ENCODE peak calls at places on chromosome 9, in nine cellular contexts. E is Peyer's patch; X is astrocyte; B is mammary epithelial cell; N is right lobe of liver; V is CD8-positive, alpha-beta memory T cell; K is psoas muscle; O is PC-3; S is GM23248. A is an unnamed sample.

GRCh38 chr9:5518937-5519319 is 8.6 kb downstream of the PDCD1LG2 start:
- DNase-seq in N (no peak), X (no peak), B (no peak), S (no peak), K (no peak), V (no peak), E (no peak), O (no peak), A (no peak)

GRCh38 chr9:135693771-135694170 is 5.5 kb downstream of the SOHLH1 start:
- DNase-seq in V (no peak), K (no peak), N (no peak), S (no peak), E (no peak), B (no peak), O (no peak), X (no peak), A (no peak)

GRCh38 chr9:26813247-26813646 is 79.4 kb downstream of the CAAP1 start:
- DNase-seq in B (no peak), V (no peak), S (no peak), E (no peak), X (peak; percentile 52), O (no peak), K (no peak), N (no peak), A (no peak)

GRCh38 chr9:98888794-98889495 is 54.8 kb upstream of the COL15A1 start:
- DNase-seq in E (no peak), N (no peak), O (no peak), K (no peak), V (no peak), S (peak; percentile 59), X (peak; percentile 45), B (no peak), A (no peak)

GRCh38 chr9:105511486-105511885 is 46.4 kb upstream of the FKTN start:
- DNase-seq in K (no peak), E (no peak), V (no peak), N (no peak), S (no peak), X (no peak), O (no peak), B (no peak), A (no peak)

GRCh38 chr9:135592625-135593024 is 31.1 kb downstream of the PAEP start:
- DNase-seq in N (no peak), X (no peak), S (no peak), E (peak; percentile 14), O (no peak), K (no peak), B (no peak), V (no peak), A (no peak)

GRCh38 chr9:79573697-79573976 is 1.9 kb downstream of the TLE4 start:
- DNase-seq in V (no peak), X (no peak), S (no peak), E (no peak), N (no peak), K (no peak), B (peak; percentile 38), O (peak; percentile 38), A (no peak)

GRCh38 chr9:105445203-105445881 is 2.5 kb upstream of the FSD1L start:
- DNase-seq in E (no peak), V (no peak), N (no peak), K (peak; percentile 65), B (no peak), S (peak; percentile 70), X (peak; percentile 45), O (no peak), A (no peak)

GRCh38 chr9:18544456-18544855 is 70.5 kb downstream of the ADAMTSL1 start:
- DNase-seq in N (no peak), K (no peak), E (no peak), B (peak; percentile 63), S (peak; percentile 68), V (no peak), O (peak; percentile 66), X (peak; percentile 33), A (no peak)

GRCh38 chr9:110126986-110127864 is 80.7 kb downstream of the C9orf152 start:
- DNase-seq in V (no peak), B (peak; percentile 43), N (peak; percentile 66), E (peak; percentile 60), S (no peak), O (no peak), K (peak; percentile 63), X (peak; percentile 55), A (no peak)

GRCh38 chr9:121348321-121348720 is 21.7 kb downstream of the STOM start:
- DNase-seq in X (peak; percentile 41), N (no peak), S (peak; percentile 32), B (no peak), K (no peak), E (no peak), O (no peak), V (no peak), A (no peak)

GRCh38 chr9:121345070-121345469 is 25.0 kb downstream of the STOM start:
- DNase-seq in V (no peak), B (no peak), S (no peak), K (no peak), E (no peak), X (no peak), N (no peak), O (no peak), A (no peak)

GRCh38 chr9:121340676-121341392 is 29.2 kb downstream of the STOM start:
- DNase-seq in S (no peak), K (no peak), N (no peak), V (no peak), E (no peak), O (no peak), B (no peak), X (no peak), A (no peak)

GRCh38 chr9:121339437-121339836 is 30.6 kb downstream of the STOM start:
- DNase-seq in N (no peak), O (no peak), V (no peak), B (no peak), K (no peak), S (no peak), E (no peak), X (no peak), A (no peak)

GRCh38 chr9:121344062-121344696 is 25.9 kb downstream of the STOM start:
- DNase-seq in K (no peak), X (no peak), B (no peak), N (no peak), S (no peak), V (no peak), E (no peak), O (no peak), A (no peak)
- H3K4me1 ChIP-seq in K (peaks cover 79% of the 10 kb centered on the region), X (peaks cover 3% of the 10 kb centered on the region), B (peaks cover 3% of the 10 kb centered on the region), N (no peaks in the 10 kb centered on the region), S (peaks cover 12% of the 10 kb centered on the region), V (no peaks in the 10 kb centered on the region), E (no peaks in the 10 kb centered on the region), O (no peaks in the 10 kb centered on the region), A (no peaks in the 10 kb centered on the region)

DNA sequence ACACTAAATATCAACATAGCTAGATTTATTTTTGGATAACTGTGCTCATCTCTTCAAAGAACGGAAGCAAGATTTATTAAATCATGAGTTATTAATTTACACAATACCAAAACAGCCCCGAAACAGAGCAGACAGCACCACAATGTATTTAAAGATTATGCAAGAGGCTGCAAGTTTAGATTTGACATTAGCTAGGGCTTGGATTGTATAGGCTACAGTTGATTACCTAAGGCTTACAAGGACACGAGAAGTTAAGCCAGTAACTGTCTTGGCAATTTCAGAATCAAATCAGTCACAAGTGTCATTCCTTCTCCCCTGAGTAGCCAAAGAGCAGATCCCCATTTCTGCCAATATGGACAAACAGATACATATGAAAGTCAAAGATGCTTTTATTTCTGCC is 152.6 kb downstream of the MED27 start:
- DNase-seq in K (no peak), E (no peak), S (no peak), B (no peak), O (no peak), V (no peak), X (no peak), N (no peak), A (no peak)
- H3K4me1 ChIP-seq in K (peaks cover 12% of the 10 kb centered on the region), E (no peaks in the 10 kb centered on the region), S (no peaks in the 10 kb centered on the region), B (no peaks in the 10 kb centered on the region), O (no peaks in the 10 kb centered on the region), V (no peaks in the 10 kb centered on the region), X (peaks cover 9% of the 10 kb centered on the region), N (no peaks in the 10 kb centered on the region), A (no peaks in the 10 kb centered on the region)

GRCh38 chr9:131410051-131410491 is 16.2 kb downstream of the PRRC2B start:
- DNase-seq in S (no peak), V (no peak), K (no peak), N (no peak), E (no peak), B (peak; percentile 66), O (no peak), X (no peak), A (no peak)
- H3K4me1 ChIP-seq in S (peaks cover 56% of the 10 kb centered on the region), V (peaks cover 83% of the 10 kb centered on the region), K (peaks cover 76% of the 10 kb centered on the region), N (peaks cover 3% of the 10 kb centered on the region), E (peaks cover 38% of the 10 kb centered on the region), B (peaks cover 50% of the 10 kb centered on the region), O (no peaks in the 10 kb centered on the region), X (peaks cover 40% of the 10 kb centered on the region), A (peaks cover 45% of the 10 kb centered on the region)

GRCh38 chr9:91253488-91253887 is 108.2 kb downstream of the AUH start:
- DNase-seq in O (no peak), N (no peak), X (no peak), B (peak; percentile 9), E (peak; percentile 58), V (no peak), K (no peak), S (no peak), A (no peak)

GRCh38 chr9:91256235-91256634 is 105.5 kb downstream of the AUH start:
- DNase-seq in V (no peak), N (no peak), O (no peak), E (no peak), B (no peak), K (no peak), S (no peak), X (no peak), A (no peak)

GRCh38 chr9:91259162-91259561 is 102.6 kb downstream of the AUH start:
- DNase-seq in N (no peak), O (no peak), E (no peak), B (no peak), S (no peak), V (no peak), X (no peak), K (no peak), A (no peak)

GRCh38 chr9:91258448-91258847 is 103.3 kb downstream of the AUH start:
- DNase-seq in K (no peak), V (no peak), X (no peak), S (no peak), O (no peak), N (no peak), E (no peak), B (no peak), A (no peak)

GRCh38 chr9:91255327-91255726 is 106.4 kb downstream of the AUH start:
- DNase-seq in S (peak; percentile 63), E (no peak), V (no peak), X (peak; percentile 59), O (no peak), K (no peak), N (no peak), B (no peak), A (no peak)
- H3K4me1 ChIP-seq in S (peaks cover 11% of the 10 kb centered on the region), E (no peaks in the 10 kb centered on the region), V (no peaks in the 10 kb centered on the region), X (no peaks in the 10 kb centered on the region), O (no peaks in the 10 kb centered on the region), K (peaks cover 20% of the 10 kb centered on the region), N (no peaks in the 10 kb centered on the region), B (no peaks in the 10 kb centered on the region), A (no peaks in the 10 kb centered on the region)

DNA sequence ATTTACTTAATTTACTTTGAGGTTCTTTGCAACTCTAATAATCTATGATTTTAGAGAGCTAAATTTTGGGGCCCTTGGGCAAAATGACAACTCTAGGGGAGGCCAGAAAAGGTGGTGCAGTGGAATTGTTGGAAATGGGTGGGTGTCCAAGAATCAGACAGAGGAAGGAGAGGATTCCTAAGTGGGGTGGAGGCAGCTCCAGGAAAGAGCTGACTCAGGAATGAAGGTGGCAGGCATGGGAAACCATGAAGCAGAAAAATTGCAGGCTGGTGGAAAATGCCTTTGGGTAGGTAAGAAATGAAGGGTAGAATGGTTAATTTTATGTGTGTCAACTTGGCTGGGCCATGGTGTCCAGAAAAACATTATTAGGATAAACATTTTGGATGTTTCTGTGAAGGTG is 248.5 kb upstream of the TUT7 start:
- DNase-seq in S (peak; percentile 25), X (no peak), V (no peak), E (no peak), N (no peak), B (no peak), K (no peak), O (no peak), A (no peak)
- H3K4me1 ChIP-seq in S (peaks cover 56% of the 10 kb centered on the region), X (peaks cover 7% of the 10 kb centered on the region), V (no peaks in the 10 kb centered on the region), E (no peaks in the 10 kb centered on the region), N (no peaks in the 10 kb centered on the region), B (peaks cover 12% of the 10 kb centered on the region), K (no peaks in the 10 kb centered on the region), O (no peaks in the 10 kb centered on the region), A (no peaks in the 10 kb centered on the region)

A was measured in HAP-1.